ENCODE peak calls at places on chromosomes 2 and 18, in seven cellular contexts. W is MM.1S, B is keratinocyte, C is hepatocyte, Q is fibroblast of lung, E is PC-3, U is H1. S is an unnamed sample.

GRCh38 chr2:24824966-24825882 is 32.0 kb downstream of the CENPO start:
- DNase-seq in U (peak), Q (no peak), W (no peak), B (peak), E (peak), C (no peak), S (no peak)

GRCh38 chr2:176421291-176422050 is 152.2 kb downstream of the MTX2 start:
- DNase-seq in C (peak), Q (peak), U (no peak), E (no peak), W (no peak), B (no peak), S (peak)

GRCh38 chr2:105746177-105747080 is 1.7 kb downstream of the NCK2 start:
- DNase-seq in E (peak), B (no peak), C (peak), Q (no peak), W (peak), U (peak), S (no peak)

GRCh38 chr2:238897122-238897880 is 49.4 kb downstream of the TWIST2 start:
- DNase-seq in C (no peak), U (no peak), B (no peak), E (no peak), W (no peak), Q (no peak), S (no peak)

GRCh38 chr2:68828887-68829708 is 42.1 kb downstream of the BMP10 start:
- DNase-seq in E (peak), U (no peak), Q (peak), C (peak), B (peak), W (peak), S (peak)

GRCh38 chr2:228763600-228763999 is 507.5 kb downstream of the PID1 start:
- DNase-seq in B (no peak), W (no peak), U (no peak), C (no peak), E (no peak), Q (no peak), S (no peak)

GRCh38 chr2:150878347-150878746 is 383.3 kb downstream of the RBM43 start:
- DNase-seq in C (peak), U (no peak), W (no peak), Q (peak), E (peak), B (no peak), S (peak)

GRCh38 chr18:48700222-48700845 is 161.5 kb downstream of the CTIF start:
- DNase-seq in B (no peak), E (no peak), Q (no peak), C (no peak), U (no peak), W (no peak), S (no peak)

GRCh38 chr2:203201426-203201825 is 37.4 kb upstream of the CYP20A1 start:
- DNase-seq in B (no peak), E (no peak), Q (no peak), U (no peak), W (no peak), C (no peak), S (no peak)

GRCh38 chr2:174198846-174199564 is 49.3 kb downstream of the OLA1 start:
- DNase-seq in C (no peak), W (no peak), Q (peak), E (peak), U (no peak), B (no peak), S (peak)

GRCh38 chr2:241773511-241774418 is 2.9 kb upstream of the GAL3ST2 start:
- DNase-seq in E (no peak), B (no peak), C (no peak), W (no peak), Q (no peak), U (peak), S (no peak)

GRCh38 chr18:50193796-50194622 is 938 bp downstream of the MYO5B start:
- DNase-seq in B (no peak), U (peak), W (peak), E (peak), Q (no peak), C (peak), S (no peak)

GRCh38 chr2:65431417-65432226 is 777 bp downstream of the SPRED2 start:
- DNase-seq in U (peak), C (peak), Q (peak), B (no peak), W (peak), E (peak), S (no peak)

GRCh38 chr2:106109675-106110074 is 84.4 kb downstream of the UXS1 start:
- DNase-seq in U (no peak), Q (no peak), B (no peak), C (no peak), W (no peak), E (no peak), S (no peak)

DNA sequence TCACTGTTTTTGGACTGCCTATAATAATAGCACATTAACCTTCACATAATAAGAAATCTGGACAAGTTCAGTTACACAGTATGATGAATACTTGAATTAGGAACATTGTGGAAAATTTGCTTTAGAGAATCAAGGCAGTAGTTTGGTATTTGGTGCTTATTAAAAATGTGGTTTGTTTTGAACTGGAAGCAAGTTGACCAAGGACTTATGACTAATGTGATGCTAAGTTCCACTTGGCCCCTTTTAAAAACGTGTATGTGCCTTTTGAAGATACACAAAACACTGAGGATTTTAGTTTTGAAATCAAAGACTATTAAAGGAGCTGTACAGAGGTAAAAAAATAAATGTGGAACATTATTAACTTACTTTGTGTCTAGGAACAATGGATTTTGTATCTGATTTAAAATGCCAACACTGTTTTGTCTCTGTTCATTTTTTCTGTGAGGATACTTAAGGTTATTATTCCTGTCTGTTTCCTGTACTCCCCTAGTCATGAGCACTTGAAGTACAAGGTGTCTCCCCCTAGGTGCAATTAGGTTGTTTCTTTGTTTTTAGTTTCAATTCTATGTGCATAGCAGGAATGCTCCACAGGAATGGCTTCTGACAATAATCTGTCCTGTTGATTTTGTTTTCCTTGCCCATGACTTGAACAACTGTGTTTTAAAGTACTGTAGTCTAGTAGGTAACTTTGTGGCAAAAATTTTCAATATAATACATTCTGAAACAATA is 49.6 kb upstream of the PTH2R start:
- DNase-seq in B (no peak), E (no peak), Q (peak), W (no peak), U (no peak), C (no peak), S (peak)
- TF ChIP-seq CTCF in B (no peak), E (no peak), Q (no peak), W (no peak), U (no peak), C (no peak), S (no peak)

GRCh38 chr2:128373346-128374000 is 54.8 kb upstream of the HS6ST1 start:
- DNase-seq in B (peak), Q (no peak), E (no peak), C (no peak), U (no peak), W (no peak), S (no peak)

GRCh38 chr2:128374001-128374710 is 55.5 kb upstream of the HS6ST1 start:
- DNase-seq in B (peak), C (peak), E (no peak), W (no peak), Q (peak), U (no peak), S (peak)

GRCh38 chr2:128376241-128377041 is 57.8 kb upstream of the HS6ST1 start:
- DNase-seq in B (no peak), Q (no peak), U (peak), E (no peak), W (no peak), C (no peak), S (no peak)

GRCh38 chr2:128375454-128375853 is 56.8 kb upstream of the HS6ST1 start:
- DNase-seq in C (no peak), E (no peak), Q (no peak), W (no peak), B (no peak), U (no peak), S (no peak)

DNA sequence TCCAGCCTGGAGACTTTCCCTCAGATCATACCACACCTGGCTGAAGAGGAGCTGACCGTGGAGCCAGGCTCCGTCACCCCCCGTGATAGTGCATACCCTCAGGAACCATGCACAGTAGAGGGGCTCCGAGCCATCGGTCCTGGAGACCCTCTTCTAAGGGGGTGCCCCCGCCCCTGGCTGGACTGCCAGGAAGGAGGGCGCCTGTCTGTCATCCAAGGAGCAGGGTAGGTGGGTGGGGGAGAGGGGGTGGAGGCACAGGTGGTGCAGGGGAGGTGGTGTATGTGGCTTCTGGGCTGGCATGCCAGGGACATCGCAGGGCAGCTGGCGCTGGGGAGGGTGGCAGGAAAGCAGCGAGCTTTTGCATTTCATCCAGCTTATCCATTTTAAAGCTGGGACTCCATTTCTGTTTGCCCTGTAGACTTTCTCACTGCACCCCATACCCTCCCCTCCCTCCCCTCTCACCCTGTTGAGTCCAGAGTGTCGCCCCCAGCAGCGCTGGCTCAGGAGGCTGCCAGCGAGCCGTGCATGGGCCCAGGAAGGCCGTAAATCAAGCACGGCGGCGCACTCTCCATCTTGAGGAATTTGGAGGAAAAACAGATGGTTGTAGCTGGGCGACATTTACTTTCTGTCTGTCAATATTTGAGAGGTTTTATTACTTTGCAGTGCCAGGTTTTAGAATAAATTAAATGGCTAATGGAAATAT is 56.2 kb upstream of the HS6ST1 start:
- DNase-seq in B (no peak), U (no peak), Q (no peak), E (no peak), C (peak), W (no peak), S (no peak)
- H3K4me2 ChIP-seq in B (peak), U (no peak), Q (peak), E (no peak), C (no peak), W (no peak), S (peak)

GRCh38 chr2:195660265-195660890 is 3.4 kb downstream of the SLC39A10 start:
- DNase-seq in C (peak), W (peak), Q (peak), B (no peak), U (peak), E (peak), S (peak)
- TF ChIP-seq EZH2 in C (no peak), W (no peak), Q (no peak), B (no peak), U (no peak), E (no peak), S (no peak)

GRCh38 chr2:26691881-26692813 is at the start of gene KCNK3:
- DNase-seq in Q (peak), U (peak), B (no peak), C (peak), W (no peak), E (no peak), S (peak)

GRCh38 chr2:26693287-26693849 is 846 bp downstream of the KCNK3 start:
- DNase-seq in Q (no peak), E (no peak), C (peak), U (peak), B (no peak), W (no peak), S (no peak)

GRCh38 chr2:26694001-26694400 is 1.5 kb downstream of the KCNK3 start:
- DNase-seq in B (no peak), C (no peak), Q (no peak), U (no peak), W (no peak), E (no peak), S (no peak)

GRCh38 chr2:26692814-26693286 is 328 bp downstream of the KCNK3 start:
- DNase-seq in W (no peak), B (no peak), E (no peak), U (no peak), Q (peak), C (no peak), S (peak)

DNA sequence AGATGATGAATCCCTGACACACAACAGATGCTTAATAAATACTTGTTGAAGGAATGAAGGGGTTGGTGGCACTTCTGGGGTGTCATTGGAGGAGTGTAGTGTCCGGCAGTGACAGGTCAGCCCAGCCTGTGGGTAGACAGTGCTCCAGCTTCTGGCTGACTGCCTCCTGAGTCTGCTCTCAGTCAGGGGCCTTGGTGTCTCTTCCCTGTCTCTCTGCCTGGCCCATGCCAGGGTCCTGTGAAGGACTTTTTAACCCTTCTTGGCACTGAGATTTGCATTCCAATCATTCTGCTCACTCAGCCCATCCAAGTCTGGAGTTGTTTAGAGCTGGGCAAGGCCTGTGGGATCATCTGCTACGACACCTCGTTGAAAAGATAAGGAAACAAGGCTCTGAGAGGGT is 1.4 kb upstream of the KCNK3 start:
- DNase-seq in B (no peak), E (no peak), W (no peak), C (no peak), Q (no peak), U (no peak), S (no peak)
- TF ChIP-seq CTCF in B (no peak), E (no peak), W (no peak), C (no peak), Q (no peak), U (no peak), S (no peak)

GRCh38 chr2:132641819-132642218 is 28.2 kb downstream of the LYPD1 start:
- DNase-seq in W (no peak), E (no peak), Q (no peak), U (no peak), B (no peak), C (no peak), S (no peak)

GRCh38 chr2:132646805-132647115 is 23.2 kb downstream of the LYPD1 start:
- DNase-seq in B (no peak), E (no peak), Q (peak), U (no peak), C (no peak), W (no peak), S (no peak)

GRCh38 chr2:132645943-132646804 is 23.8 kb downstream of the LYPD1 start:
- DNase-seq in E (no peak), U (no peak), Q (no peak), W (no peak), C (no peak), B (no peak), S (no peak)

GRCh38 chr2:132642415-132642814 is 27.6 kb downstream of the LYPD1 start:
- DNase-seq in E (no peak), U (no peak), B (no peak), W (no peak), Q (no peak), C (no peak), S (no peak)

DNA sequence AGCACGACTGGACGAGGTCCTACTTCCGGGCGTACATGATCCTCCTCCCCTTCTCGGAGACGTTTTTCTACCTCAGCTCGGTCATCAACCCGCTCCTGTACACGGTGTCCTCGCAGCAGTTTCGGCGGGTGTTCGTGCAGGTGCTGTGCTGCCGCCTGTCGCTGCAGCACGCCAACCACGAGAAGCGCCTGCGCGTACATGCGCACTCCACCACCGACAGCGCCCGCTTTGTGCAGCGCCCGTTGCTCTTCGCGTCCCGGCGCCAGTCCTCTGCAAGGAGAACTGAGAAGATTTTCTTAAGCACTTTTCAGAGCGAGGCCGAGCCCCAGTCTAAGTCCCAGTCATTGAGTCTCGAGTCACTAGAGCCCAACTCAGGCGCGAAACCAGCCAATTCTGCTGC is 24.8 kb downstream of the LYPD1 start:
- DNase-seq in B (no peak), U (no peak), W (no peak), C (no peak), Q (no peak), E (no peak), S (no peak)
- H3K4me2 ChIP-seq in B (no peak), U (no peak), W (no peak), C (no peak), Q (no peak), E (no peak), S (no peak)

GRCh38 chr2:230955163-230955779 is 30.2 kb upstream of the GPR55 start:
- DNase-seq in W (no peak), C (no peak), U (no peak), B (no peak), E (no peak), Q (no peak), S (no peak)

GRCh38 chr2:230954738-230955137 is 29.7 kb upstream of the GPR55 start:
- DNase-seq in E (no peak), B (no peak), C (no peak), U (no peak), W (no peak), Q (no peak), S (no peak)

GRCh38 chr2:230957756-230958391 is 32.8 kb upstream of the GPR55 start:
- DNase-seq in U (no peak), C (no peak), W (peak), Q (no peak), B (no peak), E (no peak), S (no peak)

GRCh38 chr2:230958803-230959756 is 34.0 kb upstream of the GPR55 start:
- DNase-seq in C (no peak), U (no peak), Q (no peak), W (no peak), B (no peak), E (no peak), S (no peak)

DNA sequence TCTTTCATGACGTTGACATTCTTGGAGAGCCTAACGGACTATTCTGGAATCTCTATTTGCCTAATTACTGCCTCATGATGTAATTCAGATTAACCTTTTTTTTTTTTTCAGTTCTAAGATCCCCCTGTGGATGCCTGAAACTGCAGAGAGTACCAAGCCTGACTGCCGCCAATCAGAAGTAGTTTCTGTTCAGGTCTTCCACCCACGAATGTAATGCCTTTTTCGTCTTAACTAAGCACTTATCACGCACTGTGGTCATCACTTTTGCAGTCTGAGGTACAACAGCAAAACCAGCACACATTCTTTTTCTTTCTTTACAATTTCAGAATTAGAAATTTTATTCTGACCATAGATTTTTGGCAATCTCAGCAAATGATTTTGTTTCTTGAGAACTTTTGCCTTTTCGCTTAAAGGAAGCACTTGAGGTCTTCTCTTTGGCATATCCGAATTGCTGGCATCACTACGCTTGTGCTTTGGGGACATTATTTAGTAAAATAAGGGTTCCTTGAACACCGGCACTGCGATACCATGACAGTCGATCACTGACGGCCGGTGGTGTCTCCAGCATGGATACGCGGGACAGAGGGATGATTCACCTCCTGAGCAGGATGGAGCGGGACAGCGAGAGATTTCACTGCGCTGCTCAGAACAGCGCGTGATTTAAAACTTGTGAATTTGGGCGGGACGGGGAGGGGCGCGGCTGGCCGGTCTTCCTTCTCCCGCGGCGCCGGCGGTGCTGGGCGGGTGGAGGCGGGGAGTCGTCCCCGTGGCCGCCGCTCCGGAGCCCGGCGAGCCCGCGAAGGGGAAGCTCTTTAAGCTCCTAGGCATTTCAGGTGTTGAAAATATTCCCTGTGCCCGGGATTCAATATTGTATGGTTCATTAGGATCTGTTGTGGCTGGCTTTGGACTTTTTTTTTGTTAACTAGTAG is 32.0 kb upstream of the GPR55 start:
- DNase-seq in W (peak), E (peak), C (peak), U (peak), B (no peak), Q (peak), S (peak)
- TF ChIP-seq EZH2 in W (no peak), E (no peak), C (no peak), U (no peak), B (no peak), Q (no peak), S (no peak)

S was measured in astrocyte.